ENCODE peak calls at places on chromosomes 5 and 9, in seven cellular contexts. G is GM23248; F is NCI-H460; P is WTC11; T is activated T-cell treated with anti-CD3 and anti-CD28 coated beads, Interleukin-2, amount 50 U/mL, for 72 hours; S is Kasumi-1; V is A549. Y is an unnamed sample.

GRCh38 chr9:79263666-79264460 is 307.9 kb upstream of the TLE4 start:
- DNase-seq in G (peak), F (no peak), P (no peak), T (no peak), S (peak), V (no peak), Y (no peak)

GRCh38 chr9:32251539-32251938 is 132.9 kb upstream of the ACO1 start:
- DNase-seq in G (peak), F (peak), P (peak), T (peak), S (peak), V (peak), Y (peak)

GRCh38 chr9:86978986-86979385 is 31.7 kb upstream of the GAS1 start:
- DNase-seq in G (no peak), F (no peak), P (no peak), T (no peak), S (no peak), V (no peak), Y (no peak)

GRCh38 chr9:93447642-93448041 is 3.8 kb upstream of the FAM120A start:
- DNase-seq in G (no peak), F (no peak), P (no peak), T (no peak), S (no peak), V (no peak), Y (no peak)

GRCh38 chr9:7103382-7104170 is 345.8 kb downstream of the KDM4C start:
- DNase-seq in G (no peak), F (no peak), P (no peak), T (no peak), S (no peak), V (no peak), Y (no peak)

GRCh38 chr5:172370648-172371248 is 83.6 kb downstream of the SH3PXD2B start:
- DNase-seq in G (peak), F (peak), P (peak), T (peak), S (peak), V (peak), Y (peak)

GRCh38 chr5:3036041-3036440 is 284.6 kb upstream of the IRX2 start:
- DNase-seq in G (no peak), F (no peak), P (no peak), T (no peak), S (no peak), V (no peak), Y (no peak)

GRCh38 chr5:31186672-31187267 is 6.7 kb upstream of the CDH6 start:
- DNase-seq in G (peak), F (peak), P (no peak), T (no peak), S (peak), V (peak), Y (peak)

GRCh38 chr5:37838152-37838932 is 1.5 kb downstream of the GDNF start:
- DNase-seq in G (peak), F (peak), P (peak), T (no peak), S (no peak), V (peak), Y (no peak)